ENCODE peak calls at places on chromosomes 7 and 10, in four cellular contexts. G, V, I and W are unnamed samples. For H3K36me3 and H3K27me3, the result is how much of the 10 kb centered on the place peaks cover.

GRCh38 chr10:97384156-97384555 is 17.0 kb downstream of the RRP12 start:
- DNase-seq in V (no peak), G (no peak), I (no peak), W (no peak)

GRCh38 chr10:43461950-43462349 is 25.0 kb downstream of the ZNF487 start:
- DNase-seq in I (peak), V (no peak), G (peak), W (no peak)

GRCh38 chr10:74836855-74837254 is 10.5 kb downstream of the KAT6B start:
- DNase-seq in G (no peak), V (no peak), I (no peak), W (no peak)

GRCh38 chr10:124737221-124737620 is 7.0 kb downstream of the FAM53B start:
- DNase-seq in V (peak), I (peak), G (no peak), W (no peak)

GRCh38 chr10:14508725-14509124 is 178.0 kb upstream of the FRMD4A start:
- DNase-seq in V (no peak), I (no peak), G (no peak), W (peak)

GRCh38 chr7:142915315-142915714 is 18.2 kb downstream of the TRPV5 start:
- DNase-seq in I (no peak), V (no peak), G (no peak), W (no peak)

GRCh38 chr7:137828456-137828855 is 18.3 kb downstream of the DGKI start:
- DNase-seq in G (no peak), I (no peak), V (no peak), W (no peak)

GRCh38 chr10:124653811-124654651 is 90.1 kb downstream of the FAM53B start:
- DNase-seq in I (no peak), V (no peak), G (no peak), W (no peak)

GRCh38 chr7:143393267-143394041 is 12.3 kb downstream of the ZYX start:
- DNase-seq in V (peak), I (peak), G (no peak), W (no peak)

GRCh38 chr7:69967152-69967591 is 368.9 kb downstream of the AUTS2 start:
- DNase-seq in I (peak), G (no peak), V (peak), W (peak)

GRCh38 chr10:44416021-44416758 is 31.3 kb upstream of the CXCL12 start:
- DNase-seq in V (no peak), G (no peak), I (no peak), W (no peak)

GRCh38 chr10:132713421-132714095 is 72.4 kb downstream of the NKX6-2 start:
- DNase-seq in V (no peak), G (no peak), I (no peak), W (no peak)

GRCh38 chr7:80136276-80137045 is 1.8 kb downstream of the GNAI1 start:
- DNase-seq in V (no peak), I (peak), G (no peak), W (no peak)

GRCh38 chr7:130990178-130990832 is 256.3 kb upstream of the KLF14 start:
- DNase-seq in I (no peak), V (peak), G (no peak), W (no peak)

GRCh38 chr10:120969219-120969645 is 118.1 kb downstream of the WDR11 start:
- DNase-seq in I (no peak), G (no peak), V (no peak), W (no peak)

GRCh38 chr10:100766693-100767427 is 21.5 kb downstream of the PAX2 start:
- DNase-seq in I (no peak), V (no peak), G (no peak), W (no peak)

GRCh38 chr10:6701289-6701688 is 121.2 kb upstream of the PRKCQ start:
- DNase-seq in I (peak), V (no peak), G (no peak), W (no peak)

GRCh38 chr7:22333680-22334141 is 23.2 kb downstream of the RAPGEF5 start:
- DNase-seq in V (no peak), G (no peak), I (no peak), W (no peak)

GRCh38 chr10:71600856-71601255 is 118.7 kb downstream of the C10orf105 start:
- DNase-seq in G (peak), V (no peak), I (no peak), W (peak)

GRCh38 chr7:89511900-89512299 is 642.4 kb upstream of the STEAP1 start:
- DNase-seq in I (no peak), G (no peak), V (no peak), W (no peak)

DNA sequence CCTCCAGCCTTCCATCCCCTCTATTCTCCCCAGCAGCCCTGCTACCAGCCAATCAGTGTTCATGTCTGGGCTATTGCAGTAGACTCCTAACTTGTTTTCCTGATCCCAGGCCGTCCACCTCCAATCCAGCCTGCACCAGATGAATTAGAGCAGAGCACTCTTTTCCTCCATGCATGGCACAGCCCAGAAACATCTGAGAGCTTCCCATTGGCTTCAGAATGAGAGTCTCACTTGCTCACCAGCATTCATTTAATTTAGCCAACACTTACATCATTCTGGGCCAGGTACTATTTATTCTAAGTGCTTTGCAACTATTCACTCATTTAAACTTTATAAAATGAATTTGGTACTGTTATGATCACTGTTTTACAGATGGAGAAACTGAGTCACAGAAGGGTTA is 51.4 kb upstream of the DUSP5 start:
- DNase-seq in V (no peak), I (no peak), G (no peak), W (no peak)
- H3K36me3 ChIP-seq in V (under half), I (under half), G (under half), W (under half)

GRCh38 chr7:31073486-31074383 is 21.6 kb downstream of the ADCYAP1R1 start:
- DNase-seq in I (no peak), G (peak), V (no peak), W (no peak)
- H3K4me3 ChIP-seq in I (no peak), G (no peak), V (no peak), W (no peak)

GRCh38 chr7:1219516-1219915 is 13.2 kb upstream of the UNCX start:
- DNase-seq in V (no peak), G (no peak), I (peak), W (no peak)
- H3K27me3 ChIP-seq in V (under half), G (under half), I (half or more), W (under half)

DNA sequence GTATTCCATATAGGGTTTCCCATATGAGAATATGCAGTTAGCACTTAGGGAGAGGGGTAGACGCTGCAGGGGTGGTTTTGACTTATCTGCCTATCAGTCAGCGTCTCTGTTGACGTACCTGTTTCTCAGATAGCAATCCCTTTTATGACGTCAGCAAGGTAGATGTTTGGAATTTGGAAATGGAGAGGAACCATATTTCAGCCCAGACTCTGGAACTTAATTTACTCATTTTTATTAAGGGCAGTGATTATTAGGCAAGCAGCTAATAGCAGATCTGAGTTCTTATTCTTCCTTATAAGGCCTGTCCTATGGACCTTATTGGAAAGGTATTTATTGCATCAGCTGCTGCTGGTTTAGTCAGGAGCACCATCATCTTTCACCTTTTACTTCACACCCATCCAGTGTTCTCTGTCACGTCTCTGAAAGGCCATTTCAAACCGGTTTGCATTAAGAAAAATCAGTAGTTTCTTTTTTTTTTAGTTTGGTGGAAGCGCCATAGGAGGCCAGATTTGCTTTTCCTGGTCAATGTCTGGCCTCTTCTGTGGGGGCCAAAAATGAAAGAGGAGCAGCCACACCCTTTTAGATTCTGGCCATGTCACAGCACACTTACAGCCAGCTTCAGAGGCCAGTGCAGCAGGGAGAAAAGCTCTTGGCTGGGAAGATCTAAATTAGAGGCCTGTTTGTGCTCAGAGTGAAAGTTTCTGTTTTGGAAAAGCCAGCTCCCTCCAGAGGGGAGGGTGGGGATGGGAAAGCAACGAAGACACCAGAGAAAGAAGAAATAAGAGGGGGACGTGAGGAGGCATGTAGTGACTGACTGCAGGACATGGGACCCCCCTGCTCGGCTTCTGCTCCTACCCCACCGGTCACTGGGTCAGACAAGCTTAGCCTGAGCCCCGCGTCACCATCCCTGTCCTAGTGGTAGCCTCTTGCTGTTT is 146.3 kb downstream of the TCF7L2 start:
- DNase-seq in I (peak), V (no peak), G (no peak), W (peak)
- H3K36me3 ChIP-seq in I (under half), V (under half), G (under half), W (under half)

DNA sequence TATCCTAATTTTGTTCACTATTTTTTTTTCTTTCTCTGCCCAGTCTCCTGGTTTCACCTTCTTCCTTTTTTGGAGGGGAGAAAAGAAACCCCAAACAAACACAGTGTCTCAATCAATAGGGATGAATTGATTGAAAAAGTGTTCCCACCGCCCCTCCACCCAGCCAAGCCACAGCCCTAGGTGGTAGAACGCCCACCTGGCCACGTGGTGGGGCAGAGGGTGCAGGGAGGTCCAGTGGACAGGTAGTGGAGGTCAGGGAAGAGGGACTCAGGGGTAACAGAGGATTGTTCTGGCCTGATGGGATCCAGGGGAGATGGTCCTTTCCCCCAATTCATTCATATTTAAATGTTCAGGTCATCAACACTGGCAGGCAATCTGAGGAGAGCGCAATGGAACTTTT is 1.8 kb downstream of the INHBA start:
- DNase-seq in V (no peak), I (no peak), G (no peak), W (no peak)
- H3K4me3 ChIP-seq in V (no peak), I (no peak), G (peak), W (no peak)

GRCh38 chr7:8430643-8431042 is 2.8 kb upstream of the NXPH1 start:
- DNase-seq in I (no peak), G (no peak), V (no peak), W (no peak)
- H3K27me3 ChIP-seq in I (half or more), G (under half), V (under half), W (under half)